ENCODE peak calls at places on chromosomes 2 and 18, in five cellular contexts. One of them, this sample, is unnamed.

GRCh38 chr2:56768973-56769372 is 585.2 kb downstream of the CCDC85A start:
- DNase-seq in caudate nucleus: no peak
- DNase-seq in anterior cingulate cortex: no peak
- DNase-seq in NCI-H2081: no peak
- DNase-seq in activated CD8-positive, alpha-beta T cell treated with anti-CD3 and anti-CD28 coated beads for 36 hours: no peak
- DNase-seq in this sample: no peak

GRCh38 chr18:57863706-57864105 is 60.6 kb upstream of the ATP8B1 start:
- DNase-seq in caudate nucleus: no peak
- DNase-seq in anterior cingulate cortex: no peak
- DNase-seq in NCI-H2081: no peak
- DNase-seq in activated CD8-positive, alpha-beta T cell treated with anti-CD3 and anti-CD28 coated beads for 36 hours: no peak
- DNase-seq in this sample: no peak

GRCh38 chr2:241081643-241082337 is 20.3 kb downstream of the MTERF4 start:
- DNase-seq in caudate nucleus: no peak
- DNase-seq in anterior cingulate cortex: no peak
- DNase-seq in NCI-H2081: no peak
- DNase-seq in activated CD8-positive, alpha-beta T cell treated with anti-CD3 and anti-CD28 coated beads for 36 hours: no peak
- DNase-seq in this sample: no peak

GRCh38 chr18:50274044-50274442 is 7.3 kb downstream of the MBD1 start:
- DNase-seq in caudate nucleus: no peak
- DNase-seq in anterior cingulate cortex: no peak
- DNase-seq in NCI-H2081: no peak
- DNase-seq in activated CD8-positive, alpha-beta T cell treated with anti-CD3 and anti-CD28 coated beads for 36 hours: no peak
- DNase-seq in this sample: no peak

GRCh38 chr2:152445791-152446201 is 110.8 kb downstream of the FMNL2 start:
- DNase-seq in caudate nucleus: no peak
- DNase-seq in anterior cingulate cortex: peak
- DNase-seq in NCI-H2081: no peak
- DNase-seq in activated CD8-positive, alpha-beta T cell treated with anti-CD3 and anti-CD28 coated beads for 36 hours: no peak
- DNase-seq in this sample: no peak

GRCh38 chr2:239770240-239770639 is 254.9 kb downstream of the NDUFA10 start:
- DNase-seq in caudate nucleus: no peak
- DNase-seq in anterior cingulate cortex: no peak
- DNase-seq in NCI-H2081: no peak
- DNase-seq in activated CD8-positive, alpha-beta T cell treated with anti-CD3 and anti-CD28 coated beads for 36 hours: no peak
- DNase-seq in this sample: no peak

GRCh38 chr2:112483047-112483473 is 1.1 kb downstream of the TTL start:
- DNase-seq in caudate nucleus: no peak
- DNase-seq in anterior cingulate cortex: no peak
- DNase-seq in NCI-H2081: peak
- DNase-seq in activated CD8-positive, alpha-beta T cell treated with anti-CD3 and anti-CD28 coated beads for 36 hours: peak
- DNase-seq in this sample: peak

GRCh38 chr2:41973871-41974270 is 74.0 kb upstream of the PKDCC start:
- DNase-seq in caudate nucleus: no peak
- DNase-seq in anterior cingulate cortex: no peak
- DNase-seq in NCI-H2081: no peak
- DNase-seq in activated CD8-positive, alpha-beta T cell treated with anti-CD3 and anti-CD28 coated beads for 36 hours: no peak
- DNase-seq in this sample: no peak

GRCh38 chr18:58960946-58961722 is 96.5 kb downstream of the ZNF532 start:
- DNase-seq in caudate nucleus: no peak
- DNase-seq in anterior cingulate cortex: no peak
- DNase-seq in NCI-H2081: no peak
- DNase-seq in activated CD8-positive, alpha-beta T cell treated with anti-CD3 and anti-CD28 coated beads for 36 hours: no peak
- DNase-seq in this sample: no peak

This sample was measured in iPS-NIHi11.